ENCODE peak calls at places on chromosomes 12 and 14, in five cellular contexts. One of them, this sample, is unnamed.

GRCh38 chr14:75257241-75257640 is 21.4 kb upstream of the FOS start:
- DNase-seq in HCT116: no peak
- DNase-seq in GM12878: no peak
- DNase-seq in endothelial cell of umbilical vein: peak
- DNase-seq in H1: no peak
- DNase-seq in this sample: no peak

GRCh38 chr14:95482967-95483842 is 33.2 kb downstream of the SYNE3 start:
- DNase-seq in GM12878: no peak
- DNase-seq in endothelial cell of umbilical vein: peak
- DNase-seq in H1: no peak
- DNase-seq in HCT116: peak
- DNase-seq in this sample: no peak

GRCh38 chr12:54558311-54558710 is 8.9 kb downstream of the PDE1B start:
- DNase-seq in H1: no peak
- DNase-seq in GM12878: no peak
- DNase-seq in endothelial cell of umbilical vein: no peak
- DNase-seq in HCT116: no peak
- DNase-seq in this sample: no peak

GRCh38 chr12:121893901-121894540 is 5.4 kb downstream of the PSMD9 start:
- DNase-seq in endothelial cell of umbilical vein: peak
- DNase-seq in GM12878: no peak
- DNase-seq in H1: no peak
- DNase-seq in HCT116: no peak
- DNase-seq in this sample: no peak

GRCh38 chr12:50050410-50051280 is 6.8 kb upstream of the ASIC1 start:
- DNase-seq in endothelial cell of umbilical vein: no peak
- DNase-seq in H1: peak
- DNase-seq in HCT116: no peak
- DNase-seq in GM12878: no peak
- DNase-seq in this sample: peak

GRCh38 chr14:69355955-69356321 is 42.2 kb downstream of the ERH start:
- DNase-seq in HCT116: no peak
- DNase-seq in GM12878: no peak
- DNase-seq in H1: no peak
- DNase-seq in endothelial cell of umbilical vein: no peak
- DNase-seq in this sample: no peak

GRCh38 chr14:70832536-70833305 is 23.4 kb upstream of the MAP3K9 start:
- DNase-seq in GM12878: no peak
- DNase-seq in HCT116: no peak
- DNase-seq in endothelial cell of umbilical vein: no peak
- DNase-seq in H1: no peak
- DNase-seq in this sample: no peak

GRCh38 chr12:40864891-40865290 is 172.7 kb downstream of the CNTN1 start:
- DNase-seq in endothelial cell of umbilical vein: no peak
- DNase-seq in GM12878: no peak
- DNase-seq in HCT116: no peak
- DNase-seq in H1: no peak
- DNase-seq in this sample: no peak

GRCh38 chr14:70707138-70708038 is 65.7 kb downstream of the TTC9 start:
- DNase-seq in GM12878: peak
- DNase-seq in H1: no peak
- DNase-seq in endothelial cell of umbilical vein: no peak
- DNase-seq in HCT116: peak
- DNase-seq in this sample: peak

GRCh38 chr12:124389537-124390441 is 94.9 kb downstream of the RFLNA start:
- DNase-seq in HCT116: no peak
- DNase-seq in endothelial cell of umbilical vein: no peak
- DNase-seq in GM12878: no peak
- DNase-seq in H1: peak
- DNase-seq in this sample: no peak

GRCh38 chr12:67534671-67535070 is 113.9 kb upstream of the DYRK2 start:
- DNase-seq in endothelial cell of umbilical vein: no peak
- DNase-seq in H1: no peak
- DNase-seq in HCT116: no peak
- DNase-seq in GM12878: no peak
- DNase-seq in this sample: no peak

GRCh38 chr12:3304436-3305135 is 186.4 kb upstream of the PRMT8 start:
- DNase-seq in H1: no peak
- DNase-seq in GM12878: no peak
- DNase-seq in endothelial cell of umbilical vein: peak
- DNase-seq in HCT116: peak
- DNase-seq in this sample: no peak

GRCh38 chr12:54215990-54216579 is 27.3 kb upstream of the SMUG1 start:
- DNase-seq in endothelial cell of umbilical vein: no peak
- DNase-seq in GM12878: no peak
- DNase-seq in H1: peak
- DNase-seq in HCT116: no peak
- DNase-seq in this sample: peak

GRCh38 chr14:95098984-95099599 is 58.2 kb downstream of the DICER1 start:
- DNase-seq in H1: no peak
- DNase-seq in HCT116: peak
- DNase-seq in endothelial cell of umbilical vein: peak
- DNase-seq in GM12878: no peak
- DNase-seq in this sample: peak

GRCh38 chr14:34169561-34169960 is 218.7 kb upstream of the EGLN3 start:
- DNase-seq in endothelial cell of umbilical vein: no peak
- DNase-seq in HCT116: no peak
- DNase-seq in GM12878: no peak
- DNase-seq in H1: no peak
- DNase-seq in this sample: no peak

GRCh38 chr12:99627459-99627858 is 20.1 kb upstream of the GARIN6 start:
- DNase-seq in H1: no peak
- DNase-seq in endothelial cell of umbilical vein: no peak
- DNase-seq in GM12878: no peak
- DNase-seq in HCT116: no peak
- DNase-seq in this sample: no peak

DNA sequence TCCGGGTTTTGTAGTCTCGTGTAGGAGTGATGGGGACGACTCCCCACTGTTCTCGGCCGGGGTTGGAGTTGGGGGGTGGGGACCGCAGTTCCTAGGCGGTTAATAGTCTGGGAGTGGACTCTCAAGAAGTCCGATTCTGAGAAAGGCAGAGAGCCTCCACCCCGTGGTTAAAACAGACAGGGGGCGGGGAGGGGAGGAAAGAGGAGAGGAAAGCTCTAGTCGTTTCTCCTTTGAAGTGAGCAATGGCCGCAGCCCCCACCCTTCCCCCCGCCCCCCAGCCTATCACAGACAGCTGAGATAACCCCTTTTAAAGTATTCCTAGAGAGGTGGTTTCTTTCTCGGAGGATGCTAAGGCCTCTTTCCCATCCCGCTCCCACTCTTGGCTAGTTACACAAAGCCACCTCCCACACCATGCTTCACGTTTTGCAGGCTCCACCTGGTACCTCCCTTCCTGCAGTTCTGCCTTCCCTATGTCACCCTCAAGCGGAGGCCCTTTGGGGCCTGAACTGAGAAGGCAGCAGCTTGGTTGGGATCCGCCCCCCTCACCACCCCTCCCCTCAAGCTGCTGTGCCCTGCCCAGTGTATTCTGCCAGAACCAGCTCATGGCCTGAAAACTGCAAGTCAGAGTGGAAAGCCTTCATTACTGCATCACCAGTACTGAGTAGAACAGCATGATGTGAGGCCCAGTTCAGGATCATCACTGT is 853 bp downstream of the USP5 start:
- DNase-seq in HCT116: no peak
- DNase-seq in H1: peak
- DNase-seq in GM12878: no peak
- DNase-seq in endothelial cell of umbilical vein: peak
- DNase-seq in this sample: peak
- TF ChIP-seq POLR2A in HCT116: no peak
- TF ChIP-seq POLR2A in H1: no peak
- TF ChIP-seq POLR2A in GM12878: no peak
- TF ChIP-seq POLR2A in endothelial cell of umbilical vein: no peak
- TF ChIP-seq POLR2A in this sample: no peak

DNA sequence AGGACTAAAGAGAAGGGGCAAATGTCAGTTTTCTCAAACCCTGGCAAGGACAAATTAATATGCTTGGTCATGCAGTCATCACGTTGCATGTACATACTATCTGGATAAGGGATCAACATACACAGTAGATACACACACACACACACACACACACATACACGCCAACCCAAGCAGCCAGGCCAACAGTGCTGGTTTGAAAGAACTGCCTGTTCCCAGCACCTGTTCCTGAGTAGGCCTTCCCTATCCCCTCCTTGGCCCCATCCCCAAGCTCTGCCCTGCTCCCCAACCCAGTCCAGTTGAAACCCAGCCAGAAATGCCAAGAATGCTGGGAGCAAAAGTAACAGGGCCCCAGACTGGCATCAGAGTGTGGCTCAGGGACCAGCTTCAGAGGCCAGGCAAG is 4.4 kb downstream of the ITGA7 start:
- DNase-seq in GM12878: no peak
- DNase-seq in H1: no peak
- DNase-seq in endothelial cell of umbilical vein: no peak
- DNase-seq in HCT116: no peak
- DNase-seq in this sample: no peak
- TF ChIP-seq MAX in GM12878: no peak
- TF ChIP-seq MAX in H1: no peak
- TF ChIP-seq MAX in endothelial cell of umbilical vein: no peak
- TF ChIP-seq MAX in HCT116: no peak
- TF ChIP-seq MAX in this sample: no peak

GRCh38 chr12:51217968-51218606 is at the start of gene POU6F1:
- DNase-seq in H1: no peak
- DNase-seq in endothelial cell of umbilical vein: peak
- DNase-seq in HCT116: peak
- DNase-seq in GM12878: peak
- DNase-seq in this sample: peak
- TF ChIP-seq POLR2A in H1: peak
- TF ChIP-seq POLR2A in endothelial cell of umbilical vein: peak
- TF ChIP-seq POLR2A in HCT116: peak
- TF ChIP-seq POLR2A in GM12878: peak
- TF ChIP-seq POLR2A in this sample: peak

GRCh38 chr12:69096669-69097364 is 142.6 kb upstream of the CPSF6 start:
- DNase-seq in H1: no peak
- DNase-seq in HCT116: no peak
- DNase-seq in endothelial cell of umbilical vein: peak
- DNase-seq in GM12878: no peak
- DNase-seq in this sample: peak
- TF ChIP-seq MAX in H1: no peak
- TF ChIP-seq MAX in HCT116: no peak
- TF ChIP-seq MAX in endothelial cell of umbilical vein: no peak
- TF ChIP-seq MAX in GM12878: no peak
- TF ChIP-seq MAX in this sample: no peak

GRCh38 chr14:89902876-89903275 is 51.7 kb downstream of the EFCAB11 start:
- DNase-seq in GM12878: no peak
- DNase-seq in endothelial cell of umbilical vein: peak
- DNase-seq in HCT116: no peak
- DNase-seq in H1: no peak
- DNase-seq in this sample: no peak
- TF ChIP-seq POLR2A in GM12878: no peak
- TF ChIP-seq POLR2A in endothelial cell of umbilical vein: no peak
- TF ChIP-seq POLR2A in HCT116: no peak
- TF ChIP-seq POLR2A in H1: no peak
- TF ChIP-seq POLR2A in this sample: no peak

DNA sequence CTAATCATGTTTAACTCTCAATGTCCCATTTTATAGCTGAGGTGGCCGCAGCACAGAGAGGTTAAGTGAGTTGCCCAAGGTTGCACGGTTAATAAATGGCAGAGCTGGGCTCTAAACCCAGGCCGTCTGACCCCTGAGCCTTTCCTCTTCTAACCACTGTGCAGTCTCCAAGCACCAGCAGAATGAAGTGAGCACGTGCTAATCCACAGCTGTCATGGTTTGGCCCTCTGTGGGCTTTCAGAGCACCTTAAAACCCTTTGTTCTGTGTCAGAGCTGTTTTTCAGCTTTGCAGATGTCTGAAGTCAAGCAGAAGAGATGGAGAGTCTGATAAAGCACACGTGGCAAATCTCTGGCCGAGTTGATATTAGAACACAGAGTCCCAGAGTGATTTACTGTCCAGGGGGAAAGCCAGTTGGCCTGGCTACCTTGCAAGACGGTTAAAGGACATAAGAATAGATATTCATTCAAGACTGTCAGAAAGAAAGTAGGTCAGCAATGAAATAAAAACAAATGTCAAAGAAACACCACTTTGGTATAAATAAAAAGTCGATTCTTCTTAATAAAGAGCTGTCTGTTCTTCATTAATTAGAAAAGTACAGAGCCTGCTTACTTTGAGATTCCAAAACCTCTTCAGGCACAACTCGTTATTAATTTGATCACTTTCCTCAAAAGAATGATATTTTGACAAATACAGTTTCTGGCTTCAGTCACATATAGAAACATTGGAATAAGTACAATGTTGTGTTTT is 107.3 kb downstream of the CRADD start:
- DNase-seq in GM12878: no peak
- DNase-seq in endothelial cell of umbilical vein: peak
- DNase-seq in H1: no peak
- DNase-seq in HCT116: peak
- DNase-seq in this sample: no peak
- TF ChIP-seq MAX in GM12878: no peak
- TF ChIP-seq MAX in endothelial cell of umbilical vein: peak
- TF ChIP-seq MAX in H1: no peak
- TF ChIP-seq MAX in HCT116: peak
- TF ChIP-seq MAX in this sample: no peak

DNA sequence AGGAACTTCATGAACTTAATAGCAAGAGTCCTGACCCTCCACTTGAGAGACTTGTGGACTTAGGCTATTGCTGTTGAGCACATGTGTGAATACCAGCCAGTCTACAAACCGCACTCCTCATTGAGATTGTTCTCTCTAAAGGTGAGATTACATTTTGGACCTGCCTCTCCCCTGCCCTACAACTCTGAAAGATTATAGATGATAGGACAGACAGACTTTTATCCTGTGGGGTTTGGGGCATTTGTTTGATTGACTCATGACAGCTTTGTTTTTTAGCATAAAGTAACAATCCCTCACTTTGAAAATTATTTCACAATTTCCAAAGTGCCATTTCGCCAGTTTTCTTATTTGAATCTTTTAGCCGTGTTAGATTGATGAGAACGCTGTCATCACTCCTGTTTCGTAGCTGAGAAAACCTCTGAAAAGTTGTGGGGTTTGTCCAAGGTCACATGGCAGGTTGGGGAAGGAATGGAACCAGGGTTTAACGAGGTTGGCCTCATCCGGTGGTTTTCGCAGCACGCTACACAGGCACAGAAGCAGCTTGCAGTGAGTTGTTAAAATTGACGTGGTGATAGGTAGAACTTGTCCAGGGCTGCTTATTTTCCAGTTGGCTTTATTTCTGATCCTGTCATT is 836 bp downstream of the EVL start:
- DNase-seq in HCT116: no peak
- DNase-seq in GM12878: peak
- DNase-seq in endothelial cell of umbilical vein: no peak
- DNase-seq in H1: no peak
- DNase-seq in this sample: peak
- TF ChIP-seq POLR2A in HCT116: no peak
- TF ChIP-seq POLR2A in GM12878: peak
- TF ChIP-seq POLR2A in endothelial cell of umbilical vein: no peak
- TF ChIP-seq POLR2A in H1: no peak
- TF ChIP-seq POLR2A in this sample: peak